ENCODE peak calls at places on chromosomes 5 and 9, in four cellular contexts. E is heart right ventricle, G is ascending aorta, T is adrenal gland. W is an unnamed sample.

GRCh38 chr9:135508211-135508820 is 7.8 kb downstream of the MRPS2 start:
- DNase-seq in E (no peak), G (no peak), T (no peak), W (no peak)

GRCh38 chr5:55694152-55694830 is 17.8 kb downstream of the SLC38A9 start:
- DNase-seq in G (no peak), E (no peak), T (no peak), W (peak)

GRCh38 chr5:174910245-174910737 is 185.9 kb downstream of the MSX2 start:
- DNase-seq in T (peak), E (peak), G (peak), W (peak)

GRCh38 chr5:180391276-180391675 is 38.1 kb upstream of the GFPT2 start:
- DNase-seq in G (no peak), E (no peak), T (no peak), W (no peak)

GRCh38 chr9:136124976-136125692 is 6.5 kb upstream of the TMEM250 start:
- DNase-seq in G (no peak), E (no peak), T (no peak), W (no peak)

GRCh38 chr5:177428574-177429217 is 2.2 kb downstream of the GRK6 start:
- DNase-seq in G (no peak), E (no peak), T (no peak), W (no peak)

GRCh38 chr9:131418143-131419028 is 24.5 kb downstream of the PRRC2B start:
- DNase-seq in E (no peak), G (no peak), T (peak), W (peak)

GRCh38 chr5:98455660-98456059 is 317.8 kb upstream of the RGMB start:
- DNase-seq in E (no peak), T (no peak), G (no peak), W (no peak)

GRCh38 chr5:35856186-35857003 is at the start of gene IL7R:
- DNase-seq in T (peak), G (no peak), E (no peak), W (no peak)

GRCh38 chr9:40911647-40912046 is 216.8 kb downstream of the FOXD4L6 start:
- DNase-seq in E (no peak), G (no peak), T (no peak), W (no peak)

GRCh38 chr5:3307982-3308621 is 287.5 kb upstream of the IRX1 start:
- DNase-seq in G (no peak), E (no peak), T (no peak), W (no peak)

GRCh38 chr9:129434187-129434586 is 186.7 kb downstream of the C9orf50 start:
- DNase-seq in G (no peak), E (no peak), T (no peak), W (no peak)

GRCh38 chr9:127451681-127452480 is 571 bp downstream of the LRSAM1 start:
- DNase-seq in T (peak), G (peak), E (peak), W (peak)

GRCh38 chr5:127297348-127298035 is 6.9 kb downstream of the MEGF10 start:
- DNase-seq in G (no peak), T (no peak), E (no peak), W (no peak)

GRCh38 chr5:157269165-157269671 is 3.3 kb downstream of the CYFIP2 start:
- DNase-seq in T (peak), E (no peak), G (no peak), W (no peak)

GRCh38 chr9:132409828-132410528 is at the start of gene CFAP77:
- DNase-seq in G (no peak), T (peak), E (peak), W (peak)

GRCh38 chr5:65121880-65122436 is 353.2 kb downstream of the CWC27 start:
- DNase-seq in G (no peak), T (no peak), E (no peak), W (no peak)

GRCh38 chr9:125679597-125680189 is 27.3 kb downstream of the MAPKAP1 start:
- DNase-seq in G (no peak), E (no peak), T (no peak), W (no peak)

GRCh38 chr5:170355601-170356098 is 33.5 kb downstream of the KCNMB1 start:
- DNase-seq in G (no peak), T (no peak), E (peak), W (no peak)

GRCh38 chr9:15524845-15525455 is 14.2 kb upstream of the PSIP1 start:
- DNase-seq in E (no peak), G (no peak), T (no peak), W (no peak)

GRCh38 chr5:82307431-82307830 is 29.3 kb upstream of the RPS23 start:
- DNase-seq in E (no peak), T (no peak), G (no peak), W (no peak)

GRCh38 chr9:93684806-93685553 is 108.6 kb downstream of the PHF2 start:
- DNase-seq in T (no peak), E (no peak), G (peak), W (no peak)

GRCh38 chr9:68416891-68417570 is 60.6 kb downstream of the PGM5 start:
- DNase-seq in G (no peak), E (no peak), T (no peak), W (no peak)

GRCh38 chr9:133375116-133375723 is 640 bp downstream of the SURF4 start:
- DNase-seq in E (no peak), T (peak), G (no peak), W (peak)

DNA sequence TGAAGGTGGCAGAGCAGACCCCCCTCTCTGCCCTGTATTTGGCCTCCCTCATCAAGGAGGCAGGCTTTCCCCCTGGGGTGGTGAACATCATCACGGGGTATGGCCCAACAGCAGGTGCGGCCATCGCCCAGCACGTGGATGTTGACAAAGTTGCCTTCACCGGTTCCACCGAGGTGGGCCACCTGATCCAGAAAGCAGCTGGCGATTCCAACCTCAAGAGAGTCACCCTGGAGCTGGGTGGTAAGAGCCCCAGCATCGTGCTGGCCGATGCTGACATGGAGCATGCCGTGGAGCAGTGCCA is 3.8 kb downstream of the ALDH1B1 start:
- DNase-seq in E (no peak), T (no peak), G (no peak), W (no peak)
- H3K27ac ChIP-seq in E (no peak), T (no peak), G (peak), W (no peak)

GRCh38 chr5:93403529-93403928 is 177.5 kb downstream of the NR2F1-AS1 start:
- DNase-seq in G (no peak), E (no peak), T (no peak), W (no peak)

GRCh38 chr5:93407470-93407869 is 173.5 kb downstream of the NR2F1-AS1 start:
- DNase-seq in T (no peak), G (no peak), E (no peak), W (peak)

GRCh38 chr5:93402451-93402850 is 178.6 kb downstream of the NR2F1-AS1 start:
- DNase-seq in T (no peak), E (no peak), G (no peak), W (no peak)

GRCh38 chr5:93401844-93402243 is 179.2 kb downstream of the NR2F1-AS1 start:
- DNase-seq in E (no peak), G (no peak), T (no peak), W (no peak)

GRCh38 chr5:93404246-93404645 is 176.8 kb downstream of the NR2F1-AS1 start:
- DNase-seq in E (no peak), T (no peak), G (no peak), W (no peak)
- H3K4me3 ChIP-seq in E (no peak), T (no peak), G (no peak), W (no peak)

GRCh38 chr9:114409842-114410241 is 22.1 kb upstream of the AKNA start:
- DNase-seq in E (no peak), T (no peak), G (no peak), W (no peak)

GRCh38 chr9:114413909-114414308 is 26.1 kb upstream of the AKNA start:
- DNase-seq in T (peak), G (no peak), E (no peak), W (no peak)

GRCh38 chr9:114410910-114411309 is 23.1 kb upstream of the AKNA start:
- DNase-seq in G (no peak), E (no peak), T (no peak), W (no peak)

GRCh38 chr9:114411452-114411851 is 23.7 kb upstream of the AKNA start:
- DNase-seq in E (no peak), T (no peak), G (no peak), W (no peak)

DNA sequence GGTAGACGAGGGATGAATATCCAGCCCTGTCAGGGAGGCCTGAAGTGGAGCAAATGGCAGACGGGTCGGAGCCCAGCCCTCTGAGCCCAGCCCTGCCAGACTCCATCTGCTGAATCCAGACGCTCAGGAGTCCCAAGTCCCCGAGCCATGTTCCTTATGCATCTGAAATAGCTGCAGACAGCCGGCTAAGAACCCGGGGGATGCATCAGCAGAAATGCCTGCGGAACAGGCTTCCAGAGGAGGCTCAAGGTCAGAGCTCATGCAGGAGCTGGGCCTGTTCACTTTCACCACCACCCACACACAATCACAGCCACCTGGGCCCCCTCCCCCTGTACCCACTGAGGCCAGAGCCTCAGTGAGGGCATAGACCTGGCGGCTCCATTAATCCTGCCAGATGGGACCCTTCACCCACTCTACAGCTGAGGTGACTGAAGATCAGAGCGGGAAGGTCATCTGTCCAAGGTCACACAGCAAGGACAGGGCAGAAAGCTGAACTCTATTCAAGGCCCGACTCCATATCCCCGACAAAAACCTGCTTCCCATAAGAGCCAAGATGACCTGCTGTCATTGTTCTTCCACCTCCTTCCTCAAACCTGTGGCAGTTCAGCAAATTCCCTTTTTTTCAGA is 24.4 kb upstream of the AKNA start:
- DNase-seq in E (no peak), T (no peak), G (no peak), W (no peak)
- H3K27ac ChIP-seq in E (no peak), T (no peak), G (no peak), W (no peak)

GRCh38 chr9:82513242-82513750 is 524.7 kb downstream of the SPATA31D1 start:
- DNase-seq in E (peak), T (peak), G (no peak), W (no peak)
- H3K4me3 ChIP-seq in E (no peak), T (no peak), G (peak), W (no peak)

GRCh38 chr5:133913413-133914155 is 54.8 kb downstream of the C5orf15 start:
- DNase-seq in G (no peak), E (no peak), T (no peak), W (no peak)
- H3K27ac ChIP-seq in G (no peak), E (no peak), T (no peak), W (no peak)

DNA sequence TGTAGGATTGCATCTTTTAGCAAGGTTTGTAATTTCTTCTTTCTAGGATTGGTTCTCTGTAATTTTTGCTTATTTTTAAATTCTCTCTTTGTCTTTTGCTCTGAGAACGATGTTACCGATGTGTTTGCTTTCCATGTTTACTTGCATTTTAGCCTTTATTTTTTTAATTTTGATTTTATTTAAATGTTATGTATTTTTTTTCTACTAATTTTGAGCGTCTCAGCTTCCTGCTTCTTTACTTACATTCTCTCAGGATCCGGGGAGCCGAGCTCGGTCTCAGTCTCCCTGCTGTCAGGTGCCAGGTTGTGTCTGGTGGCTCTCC is 20.9 kb downstream of the ANXA2R start:
- DNase-seq in T (no peak), E (no peak), G (no peak), W (no peak)
- H3K4me3 ChIP-seq in T (peak), E (peak), G (peak), W (peak)

GRCh38 chr5:72465601-72466563 is 41.3 kb downstream of the ZNF366 start:
- DNase-seq in G (no peak), E (no peak), T (no peak), W (no peak)

GRCh38 chr5:72470817-72471216 is 36.4 kb downstream of the ZNF366 start:
- DNase-seq in T (no peak), E (no peak), G (no peak), W (no peak)

GRCh38 chr5:72468606-72469005 is 38.6 kb downstream of the ZNF366 start:
- DNase-seq in G (no peak), T (no peak), E (no peak), W (no peak)

GRCh38 chr5:72467421-72467820 is 39.8 kb downstream of the ZNF366 start:
- DNase-seq in E (no peak), T (no peak), G (no peak), W (no peak)

DNA sequence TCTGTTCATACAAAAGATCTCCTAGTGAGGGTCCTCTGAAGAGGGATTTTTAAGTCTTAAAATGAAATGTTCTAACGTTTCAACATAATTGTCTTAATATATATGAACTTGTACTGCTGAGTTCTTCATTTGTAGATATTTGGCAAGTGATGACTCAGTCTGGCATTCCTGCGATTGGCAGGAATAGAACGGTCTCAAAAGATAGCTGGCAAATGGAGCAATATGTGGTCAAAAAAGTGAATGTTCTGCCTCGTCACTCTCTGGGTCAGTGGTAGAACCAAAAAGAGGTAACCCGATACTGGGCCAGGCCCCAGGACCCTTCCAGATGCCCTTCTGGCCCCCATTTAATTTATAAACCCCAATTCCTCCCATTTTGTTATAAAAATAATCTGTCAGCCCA is 39.2 kb downstream of the ZNF366 start:
- DNase-seq in T (peak), E (no peak), G (peak), W (no peak)
- H3K27ac ChIP-seq in T (no peak), E (no peak), G (no peak), W (no peak)

GRCh38 chr5:143397302-143398052 is 6.0 kb downstream of the NR3C1 start:
- DNase-seq in G (no peak), T (no peak), E (no peak), W (no peak)
- H3K4me3 ChIP-seq in G (peak), T (no peak), E (peak), W (peak)

GRCh38 chr9:137174722-137175293 is 3.0 kb upstream of the TMEM210 start:
- DNase-seq in G (no peak), E (no peak), T (no peak), W (no peak)

GRCh38 chr9:137175345-137175961 is 3.6 kb upstream of the TMEM210 start:
- DNase-seq in G (no peak), E (no peak), T (no peak), W (no peak)

GRCh38 chr9:137176302-137177182 is 4.7 kb upstream of the TMEM210 start:
- DNase-seq in E (no peak), G (no peak), T (no peak), W (peak)

GRCh38 chr9:137172907-137173794 is 1.3 kb upstream of the TMEM210 start:
- DNase-seq in G (no peak), E (no peak), T (no peak), W (no peak)

GRCh38 chr9:137173795-137174664 is 2.2 kb upstream of the TMEM210 start:
- DNase-seq in T (no peak), G (no peak), E (no peak), W (no peak)
- H3K27ac ChIP-seq in T (no peak), G (no peak), E (no peak), W (no peak)

GRCh38 chr5:52998552-52999313 is 9.6 kb downstream of the ITGA2 start:
- DNase-seq in T (no peak), G (no peak), E (no peak), W (no peak)
- H3K4me3 ChIP-seq in T (no peak), G (no peak), E (no peak), W (no peak)